ENCODE peak calls at places on chromosome X, in ten cellular contexts. P is sigmoid colon, G is germinal center, K is mesothelial cell of epicardium, C is Karpas-422, N is bronchial epithelial cell, Y is choroid plexus epithelial cell, T is ACHN, I is AG10803, L is Right ventricle myocardium superior. H is an unnamed sample.

GRCh38 chrX:1667566-1667965 is 52.7 kb downstream of the ASMT start:
- DNase-seq in K (no peak), T (no peak), P (no peak), Y (no peak), N (no peak), L (no peak), I (no peak), C (no peak), G (no peak), H (no peak)

GRCh38 chrX:12497832-12498591 is 293.2 kb upstream of the PRPS2 start:
- DNase-seq in L (no peak), P (no peak), T (peak), G (peak), N (no peak), C (peak), Y (no peak), I (no peak), K (no peak), H (no peak)

GRCh38 chrX:48493890-48494364 is 14.9 kb upstream of the PORCN start:
- DNase-seq in G (no peak), C (peak), I (no peak), K (peak), P (no peak), Y (peak), L (no peak), T (peak), N (no peak), H (peak)

GRCh38 chrX:153900806-153901752 is 3.4 kb upstream of the AVPR2 start:
- DNase-seq in L (peak), C (peak), T (peak), G (peak), P (peak), K (no peak), N (peak), I (peak), Y (peak), H (peak)

GRCh38 chrX:29295987-29296680 is 708.9 kb downstream of the IL1RAPL1 start:
- DNase-seq in P (no peak), G (no peak), C (no peak), I (peak), L (no peak), Y (peak), N (peak), T (no peak), K (no peak), H (no peak)

GRCh38 chrX:2145672-2146412 is 354.9 kb downstream of the DHRSX start:
- DNase-seq in C (no peak), I (peak), T (no peak), P (no peak), K (no peak), G (no peak), Y (no peak), L (no peak), N (no peak), H (no peak)

GRCh38 chrX:10741003-10741402 is 120.6 kb upstream of the MID1 start:
- DNase-seq in I (peak), P (no peak), C (no peak), G (no peak), L (no peak), K (no peak), T (no peak), N (no peak), Y (no peak), H (no peak)

GRCh38 chrX:41922125-41922521 is 1.2 kb downstream of the CASK start:
- DNase-seq in Y (peak), I (peak), T (peak), C (no peak), P (no peak), K (no peak), G (no peak), L (no peak), N (peak), H (peak)

GRCh38 chrX:57155171-57155570 is 18.0 kb upstream of the SPIN2A start:
- DNase-seq in I (no peak), Y (no peak), P (no peak), L (no peak), G (no peak), T (no peak), N (no peak), C (no peak), K (no peak), H (no peak)